ENCODE peak calls at places on chromosomes 5 and 9, in seven cellular contexts. L, P, H, D, W, N and O are unnamed samples.

GRCh38 chr5:136043551-136043950 is 14.8 kb downstream of the TGFBI start:
- DNase-seq in L (no peak), P (no peak), H (no peak), D (peak), W (no peak), N (no peak), O (no peak)

GRCh38 chr5:179880848-179881590 is 22.4 kb upstream of the MRNIP start:
- DNase-seq in L (no peak), P (no peak), H (no peak), D (no peak), W (no peak), N (no peak), O (no peak)

GRCh38 chr9:110619831-110620230 is 40.3 kb upstream of the SVEP1 start:
- DNase-seq in L (no peak), P (no peak), H (no peak), D (peak), W (no peak), N (no peak), O (no peak)

GRCh38 chr9:93655621-93656425 is 79.4 kb downstream of the PHF2 start:
- DNase-seq in L (no peak), P (peak), H (no peak), D (no peak), W (no peak), N (no peak), O (no peak)

GRCh38 chr9:4297151-4297794 is 2.6 kb downstream of the GLIS3 start:
- DNase-seq in L (peak), P (peak), H (peak), D (peak), W (no peak), N (no peak), O (peak)

GRCh38 chr5:107129051-107129450 is 541.7 kb downstream of the EFNA5 start:
- DNase-seq in L (no peak), P (no peak), H (no peak), D (peak), W (no peak), N (no peak), O (no peak)

GRCh38 chr5:175263776-175264175 is 180.2 kb downstream of the DRD1 start:
- DNase-seq in L (no peak), P (no peak), H (no peak), D (no peak), W (no peak), N (no peak), O (no peak)

GRCh38 chr9:129170229-129170628 is 7.8 kb downstream of the IER5L start:
- DNase-seq in L (no peak), P (no peak), H (no peak), D (peak), W (no peak), N (no peak), O (no peak)

GRCh38 chr9:138053996-138054752 is 176.6 kb downstream of the CACNA1B start:
- DNase-seq in L (no peak), P (peak), H (no peak), D (no peak), W (no peak), N (no peak), O (no peak)

GRCh38 chr9:118533101-118533500 is 828.9 kb downstream of the TLR4 start:
- DNase-seq in L (no peak), P (no peak), H (no peak), D (peak), W (no peak), N (no peak), O (no peak)

GRCh38 chr9:90219548-90220118 is 423.0 kb downstream of the DIRAS2 start:
- DNase-seq in L (peak), P (no peak), H (no peak), D (no peak), W (no peak), N (no peak), O (peak)

GRCh38 chr5:180636403-180637075 is 12.9 kb downstream of the FLT4 start:
- DNase-seq in L (no peak), P (no peak), H (no peak), D (peak), W (no peak), N (no peak), O (no peak)

GRCh38 chr5:159412284-159413046 is 82.2 kb upstream of the IL12B start:
- DNase-seq in L (no peak), P (no peak), H (no peak), D (no peak), W (peak), N (no peak), O (no peak)

GRCh38 chr5:123754167-123754840 is 242.3 kb downstream of the CSNK1G3 start:
- DNase-seq in L (no peak), P (no peak), H (no peak), D (peak), W (no peak), N (no peak), O (no peak)

GRCh38 chr5:31783762-31784161 is 144.8 kb downstream of the PDZD2 start:
- DNase-seq in L (no peak), P (no peak), H (no peak), D (no peak), W (no peak), N (no peak), O (no peak)

GRCh38 chr9:134648701-134649525 is 7.3 kb downstream of the COL5A1 start:
- DNase-seq in L (no peak), P (no peak), H (no peak), D (peak), W (no peak), N (no peak), O (no peak)

GRCh38 chr5:147081256-147081872 is 153.5 kb upstream of the STK32A start:
- DNase-seq in L (no peak), P (no peak), H (no peak), D (peak), W (no peak), N (no peak), O (peak)

GRCh38 chr5:14100281-14100680 is 42.9 kb upstream of the TRIO start:
- DNase-seq in L (no peak), P (no peak), H (no peak), D (no peak), W (no peak), N (no peak), O (no peak)

GRCh38 chr9:135038331-135038730 is 49.1 kb upstream of the OLFM1 start:
- DNase-seq in L (no peak), P (peak), H (no peak), D (no peak), W (no peak), N (no peak), O (no peak)

DNA sequence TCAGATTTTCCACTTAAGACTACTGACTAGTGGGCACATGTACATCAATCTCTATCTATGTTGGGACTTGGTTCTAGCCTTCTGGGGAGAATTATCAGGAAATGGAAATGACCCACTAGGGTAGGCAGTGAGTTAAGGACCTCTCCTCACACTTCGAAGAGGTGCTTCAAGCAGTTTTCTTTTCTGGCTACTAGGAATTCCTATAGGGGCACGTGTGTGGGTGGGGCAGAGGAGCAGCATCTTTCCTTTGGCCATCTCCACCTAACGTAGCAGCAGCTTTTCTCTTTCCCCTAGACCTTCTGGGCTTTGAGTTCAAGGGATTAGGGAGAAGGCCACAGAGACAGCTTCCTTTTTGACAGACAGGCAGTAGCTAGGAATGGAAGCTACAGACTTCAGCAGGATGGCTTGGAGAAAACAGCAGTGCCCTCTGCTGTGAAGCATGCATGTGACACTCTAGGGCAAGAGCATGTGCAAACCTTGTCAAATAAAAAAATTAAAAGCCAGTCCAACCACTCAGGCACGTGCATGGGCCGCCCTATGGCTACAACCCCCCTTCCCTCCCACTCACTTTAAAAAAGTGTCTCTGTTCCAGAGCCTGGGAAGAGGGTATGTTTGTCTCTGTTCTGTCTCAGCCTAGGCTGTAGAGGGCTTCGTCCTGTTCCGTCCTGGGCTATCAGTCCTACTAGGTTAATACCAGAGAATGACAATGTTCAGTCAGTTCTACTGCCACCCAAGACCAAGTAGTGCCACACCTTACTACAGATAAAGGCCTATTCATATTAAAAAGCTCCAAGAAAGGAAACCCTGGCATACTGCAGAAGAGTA is 8.7 kb upstream of the GFRA3 start:
- DNase-seq in L (peak), P (no peak), H (peak), D (peak), W (no peak), N (peak), O (no peak)
- TF ChIP-seq CTCF in L (no peak), P (no peak), H (peak), D (peak), W (peak), N (peak), O (peak)

GRCh38 chr9:111975709-111976108 is 79.1 kb downstream of the UGCG start:
- DNase-seq in L (peak), P (peak), H (no peak), D (no peak), W (no peak), N (no peak), O (no peak)
- TF ChIP-seq CTCF in L (no peak), P (no peak), H (no peak), D (no peak), W (peak), N (no peak), O (no peak)

GRCh38 chr9:101601904-101602765 is 7.4 kb upstream of the PPP3R2 start:
- DNase-seq in L (peak), P (no peak), H (no peak), D (peak), W (no peak), N (peak), O (peak)
- TF ChIP-seq CTCF in L (peak), P (no peak), H (peak), D (peak), W (peak), N (peak), O (peak)

DNA sequence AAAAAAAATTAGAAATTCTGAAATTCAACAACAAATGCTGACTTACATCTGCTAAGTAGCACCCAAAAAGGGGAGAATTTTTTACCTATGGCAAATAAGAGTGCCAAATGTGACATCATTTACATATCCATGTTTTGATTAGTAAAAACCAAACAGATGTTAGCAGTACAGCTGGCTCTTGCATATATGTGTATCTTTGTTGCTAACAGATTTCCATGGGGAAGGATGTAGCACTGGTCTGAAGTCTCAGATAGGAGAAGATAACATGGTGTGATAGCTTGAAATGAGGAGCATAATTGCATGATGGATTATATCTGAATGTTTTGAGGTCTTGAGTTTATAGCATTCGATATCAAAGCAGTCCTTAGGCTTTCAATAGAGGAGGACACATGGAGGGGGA is 17.5 kb downstream of the PIK3R1 start:
- DNase-seq in L (no peak), P (no peak), H (no peak), D (no peak), W (no peak), N (no peak), O (no peak)
- TF ChIP-seq CTCF in L (no peak), P (no peak), H (no peak), D (no peak), W (no peak), N (no peak), O (no peak)

GRCh38 chr9:87722393-87722792 is 3.5 kb upstream of the CTSL start:
- DNase-seq in L (no peak), P (no peak), H (no peak), D (no peak), W (no peak), N (no peak), O (peak)

GRCh38 chr9:87725356-87725899 is 491 bp upstream of the CTSL start:
- DNase-seq in L (no peak), P (peak), H (peak), D (peak), W (no peak), N (no peak), O (peak)

GRCh38 chr9:87725900-87726709 is at the start of gene CTSL:
- DNase-seq in L (peak), P (peak), H (peak), D (peak), W (no peak), N (peak), O (peak)
- TF ChIP-seq CTCF in L (peak), P (no peak), H (peak), D (no peak), W (no peak), N (peak), O (no peak)

GRCh38 chr5:80481019-80481893 is 6.6 kb upstream of the FAM151B start:
- DNase-seq in L (peak), P (no peak), H (no peak), D (peak), W (peak), N (peak), O (no peak)
- TF ChIP-seq CTCF in L (peak), P (no peak), H (no peak), D (peak), W (peak), N (peak), O (no peak)

GRCh38 chr9:130208600-130209347 is 36.6 kb downstream of the NCS1 start:
- DNase-seq in L (no peak), P (no peak), H (no peak), D (no peak), W (no peak), N (no peak), O (no peak)

GRCh38 chr9:130206579-130206978 is 34.4 kb downstream of the NCS1 start:
- DNase-seq in L (no peak), P (no peak), H (no peak), D (no peak), W (no peak), N (no peak), O (no peak)

GRCh38 chr9:130209422-130209821 is 37.2 kb downstream of the NCS1 start:
- DNase-seq in L (no peak), P (no peak), H (peak), D (no peak), W (no peak), N (no peak), O (no peak)

GRCh38 chr9:130205912-130206311 is 33.7 kb downstream of the NCS1 start:
- DNase-seq in L (no peak), P (no peak), H (no peak), D (no peak), W (no peak), N (no peak), O (no peak)

GRCh38 chr9:130207241-130207992 is 35.2 kb downstream of the NCS1 start:
- DNase-seq in L (no peak), P (no peak), H (no peak), D (no peak), W (no peak), N (no peak), O (no peak)
- TF ChIP-seq CTCF in L (no peak), P (no peak), H (no peak), D (no peak), W (no peak), N (no peak), O (no peak)

GRCh38 chr9:1941989-1942388 is 73.2 kb upstream of the SMARCA2 start:
- DNase-seq in L (no peak), P (no peak), H (no peak), D (no peak), W (no peak), N (no peak), O (no peak)
- TF ChIP-seq CTCF in L (no peak), P (no peak), H (no peak), D (peak), W (peak), N (peak), O (peak)

GRCh38 chr5:157963761-157964160 is 104.8 kb upstream of the CLINT1 start:
- DNase-seq in L (no peak), P (no peak), H (no peak), D (no peak), W (no peak), N (no peak), O (no peak)

GRCh38 chr5:157961828-157962390 is 103.0 kb upstream of the CLINT1 start:
- DNase-seq in L (no peak), P (no peak), H (no peak), D (no peak), W (no peak), N (no peak), O (no peak)

GRCh38 chr5:157965040-157965439 is 106.1 kb upstream of the CLINT1 start:
- DNase-seq in L (no peak), P (no peak), H (no peak), D (no peak), W (no peak), N (no peak), O (no peak)

GRCh38 chr5:157961176-157961575 is 102.2 kb upstream of the CLINT1 start:
- DNase-seq in L (no peak), P (no peak), H (no peak), D (no peak), W (no peak), N (no peak), O (no peak)

GRCh38 chr5:157963244-157963643 is 104.3 kb upstream of the CLINT1 start:
- DNase-seq in L (no peak), P (no peak), H (no peak), D (no peak), W (no peak), N (no peak), O (no peak)
- TF ChIP-seq CTCF in L (no peak), P (no peak), H (no peak), D (no peak), W (no peak), N (no peak), O (no peak)